ENCODE peak calls at places on chromosomes 2 and 18, in six cellular contexts. K is sigmoid colon, E is adrenal gland, U is HCT116, T is H1, J is uterus. P is an unnamed sample.

GRCh38 chr18:50286391-50287027 is 983 bp downstream of the CXXC1 start:
- DNase-seq in K (peak), E (peak), U (peak), T (peak), J (peak), P (peak)

GRCh38 chr2:37523861-37524362 is 147.5 kb downstream of the CDC42EP3 start:
- DNase-seq in K (peak), E (peak), U (no peak), T (no peak), J (peak), P (no peak)

GRCh38 chr2:144502356-144502755 is 17.6 kb downstream of the ZEB2 start:
- DNase-seq in K (no peak), E (no peak), U (no peak), T (no peak), J (no peak), P (no peak)

GRCh38 chr2:75047189-75047812 is 88.9 kb downstream of the POLE4 start:
- DNase-seq in K (no peak), E (no peak), U (no peak), T (no peak), J (no peak), P (peak)

GRCh38 chr2:235856820-235857185 is 311.4 kb downstream of the GBX2 start:
- DNase-seq in K (no peak), E (no peak), U (no peak), T (no peak), J (no peak), P (no peak)

GRCh38 chr18:58505181-58505580 is 123.7 kb downstream of the ALPK2 start:
- DNase-seq in K (no peak), E (no peak), U (no peak), T (no peak), J (no peak), P (no peak)

GRCh38 chr2:127208313-127208712 is 11.8 kb downstream of the CYP27C1 start:
- DNase-seq in K (no peak), E (no peak), U (no peak), T (peak), J (no peak), P (no peak)

GRCh38 chr2:24959761-24960160 is 12.0 kb downstream of the DNAJC27 start:
- DNase-seq in K (no peak), E (no peak), U (no peak), T (no peak), J (no peak), P (no peak)

GRCh38 chr18:74194691-74195090 is 46.4 kb downstream of the TIMM21 start:
- DNase-seq in K (no peak), E (no peak), U (no peak), T (no peak), J (no peak), P (no peak)

GRCh38 chr2:43149482-43150107 is 76.8 kb downstream of the ZFP36L2 start:
- DNase-seq in K (no peak), E (no peak), U (no peak), T (no peak), J (no peak), P (no peak)

GRCh38 chr18:44521673-44522032 is 159.0 kb upstream of the SETBP1 start:
- DNase-seq in K (no peak), E (no peak), U (no peak), T (no peak), J (no peak), P (no peak)

GRCh38 chr2:237742191-237742590 is 56.4 kb upstream of the RBM44 start:
- DNase-seq in K (peak), E (no peak), U (no peak), T (no peak), J (no peak), P (no peak)

GRCh38 chr2:80007722-80008503 is 296.6 kb downstream of the LRRTM1 start:
- DNase-seq in K (no peak), E (no peak), U (no peak), T (no peak), J (no peak), P (no peak)

GRCh38 chr2:238835726-238836301 is 12.1 kb upstream of the TWIST2 start:
- DNase-seq in K (no peak), E (no peak), U (no peak), T (no peak), J (no peak), P (no peak)

GRCh38 chr2:84946204-84947009 is 24.6 kb upstream of the KCMF1 start:
- DNase-seq in K (no peak), E (no peak), U (peak), T (no peak), J (no peak), P (peak)

DNA sequence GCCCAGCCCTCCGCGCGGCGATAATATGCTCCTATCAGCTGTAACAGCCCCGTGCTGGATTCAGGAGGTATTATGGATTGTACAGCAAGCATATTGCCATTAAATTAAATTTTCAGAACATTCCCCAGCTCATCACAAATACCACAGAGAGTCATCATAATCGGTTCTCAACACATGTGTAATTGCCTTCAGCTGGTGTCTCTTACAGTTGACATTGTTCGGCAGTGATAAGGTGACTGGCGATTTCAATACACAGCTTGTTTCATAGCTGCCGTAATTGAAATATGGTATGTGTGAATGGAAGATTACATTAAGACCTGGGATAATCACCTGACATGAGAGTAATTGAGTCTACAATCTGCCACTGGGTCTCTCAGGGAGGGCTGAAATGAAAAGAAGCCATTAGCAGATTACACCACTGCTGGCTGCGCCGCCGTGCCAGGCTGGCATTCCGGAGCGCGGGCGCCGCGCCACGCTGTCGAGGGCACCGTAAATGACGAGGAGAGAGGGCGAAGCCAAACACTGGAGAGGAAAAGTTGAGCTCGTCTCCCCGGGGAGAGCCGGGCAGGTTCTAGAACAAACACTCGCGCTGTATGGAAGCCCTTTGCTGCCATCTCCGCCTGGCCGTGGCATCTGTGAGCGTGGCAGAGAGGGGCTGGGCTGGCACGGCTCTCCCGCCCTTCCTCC is 549.3 kb upstream of the SALL3 start:
- DNase-seq in K (no peak), E (no peak), U (no peak), T (no peak), J (no peak), P (no peak)
- TF ChIP-seq POLR2A in K (no peak), E (no peak), U (no peak), T (no peak), J (no peak), P (no peak)

DNA sequence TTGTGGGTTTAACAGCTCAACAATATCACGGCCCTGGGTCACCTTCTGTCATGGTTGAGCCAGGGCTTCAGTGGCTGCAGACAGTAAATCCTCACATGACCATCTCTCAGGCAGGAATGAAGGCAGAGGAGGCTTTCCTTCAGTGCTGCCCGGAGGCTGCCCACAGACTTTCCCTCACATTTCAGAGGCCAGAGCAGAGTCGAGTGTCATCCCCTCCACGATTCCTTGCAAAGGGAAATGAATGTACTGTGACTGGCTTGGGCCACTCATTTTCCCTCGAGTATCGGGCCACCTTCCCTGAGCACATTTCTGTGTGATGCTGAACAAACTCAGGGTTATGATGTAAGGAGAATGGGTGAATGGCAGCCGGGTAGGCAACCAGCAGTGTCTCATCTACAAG is 10.0 kb upstream of the REEP1 start:
- DNase-seq in K (no peak), E (no peak), U (no peak), T (no peak), J (no peak), P (no peak)
- TF ChIP-seq POLR2A in K (no peak), E (no peak), U (no peak), T (no peak), J (no peak), P (no peak)

GRCh38 chr2:118088051-118089014 is at the start of gene INSIG2:
- DNase-seq in K (peak), E (peak), U (peak), T (peak), J (peak), P (peak)
- TF ChIP-seq POLR2A in K (peak), E (no peak), U (peak), T (peak), J (no peak), P (peak)

GRCh38 chr2:96195410-96196071 is 13.1 kb downstream of the STARD7 start:
- DNase-seq in K (no peak), E (no peak), U (no peak), T (no peak), J (no peak), P (no peak)
- TF ChIP-seq POLR2A in K (no peak), E (no peak), U (no peak), T (no peak), J (no peak), P (no peak)

GRCh38 chr18:34077599-34077998 is 147.1 kb downstream of the NOL4 start:
- DNase-seq in K (no peak), E (no peak), U (no peak), T (no peak), J (no peak), P (no peak)

DNA sequence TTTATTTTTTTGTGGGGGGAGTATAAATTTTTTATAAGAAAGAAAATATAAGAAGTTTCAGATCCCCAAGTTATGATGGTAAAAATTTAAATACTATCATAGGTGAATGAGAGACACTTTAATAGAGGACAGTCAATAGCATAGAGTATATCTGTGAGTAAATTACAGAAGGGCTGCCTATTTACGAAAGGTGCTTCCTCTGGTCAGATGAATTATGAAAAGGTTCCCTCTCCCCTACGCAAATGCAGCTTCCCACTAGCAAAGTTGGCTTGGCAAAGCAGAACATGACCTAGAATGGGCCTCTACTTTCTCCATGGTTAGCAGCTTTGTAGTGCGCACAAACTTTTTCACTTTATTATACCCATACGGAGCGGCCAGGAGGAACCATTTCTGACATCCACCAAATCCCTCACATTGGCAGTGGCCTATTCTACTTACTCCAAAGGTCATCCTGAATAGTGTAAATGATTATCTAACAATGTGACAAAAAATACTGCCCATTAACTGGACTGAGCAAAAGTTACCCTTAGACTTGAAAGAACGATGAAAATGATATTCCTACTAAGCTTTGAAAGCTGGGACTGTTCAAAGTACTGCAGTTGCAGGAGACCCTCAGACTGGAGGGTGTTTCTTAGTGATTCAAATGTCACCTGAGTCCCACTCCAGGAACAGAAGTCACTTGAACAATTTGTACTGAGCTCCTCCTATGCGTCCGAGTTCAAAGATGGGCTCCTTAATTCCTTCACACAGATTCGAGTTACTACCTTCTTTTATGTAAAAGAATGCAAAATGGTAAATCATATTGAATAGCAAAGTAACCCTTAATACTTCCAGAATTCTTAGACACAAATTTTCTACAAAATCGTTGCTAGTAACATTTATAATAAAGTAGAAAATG is 148.5 kb downstream of the NOL4 start:
- DNase-seq in K (no peak), E (no peak), U (no peak), T (no peak), J (no peak), P (no peak)
- TF ChIP-seq POLR2A in K (no peak), E (no peak), U (no peak), T (no peak), J (no peak), P (no peak)

GRCh38 chr2:202270487-202270886 is 4.9 kb downstream of the NOP58 start:
- DNase-seq in K (no peak), E (no peak), U (no peak), T (no peak), J (no peak), P (no peak)
- TF ChIP-seq POLR2A in K (no peak), E (no peak), U (no peak), T (no peak), J (no peak), P (no peak)

DNA sequence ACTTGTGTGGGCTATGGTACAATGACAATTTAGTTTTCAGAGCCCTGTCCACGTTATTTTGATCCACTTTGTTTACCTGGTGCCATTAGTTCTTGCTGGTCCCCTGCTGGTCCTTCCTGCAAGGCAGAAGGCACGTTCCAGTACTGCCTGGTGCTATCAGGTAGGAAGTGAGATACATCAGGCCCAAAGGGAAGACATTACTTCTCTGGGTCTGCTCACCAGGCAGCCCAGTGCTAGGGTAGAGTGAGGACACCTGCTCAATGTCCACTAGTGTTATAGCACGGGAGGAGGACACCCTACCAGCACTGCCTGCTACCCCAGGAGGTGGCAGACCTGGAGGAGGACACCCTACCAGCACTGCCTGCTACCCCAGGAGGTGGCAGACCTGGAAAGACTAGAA is 23.7 kb downstream of the MARCO start:
- DNase-seq in K (no peak), E (no peak), U (no peak), T (peak), J (no peak), P (no peak)
- TF ChIP-seq POLR2A in K (no peak), E (no peak), U (no peak), T (no peak), J (no peak), P (no peak)

GRCh38 chr2:3518496-3519254 is 656 bp downstream of the ADI1 start:
- DNase-seq in K (peak), E (peak), U (peak), T (peak), J (peak), P (peak)
- TF ChIP-seq POLR2A in K (peak), E (peak), U (no peak), T (no peak), J (peak), P (peak)